ENCODE peak calls at places on chromosome 17, in seven cellular contexts. G is heart right ventricle, U is mucosa of descending colon, R is BE2C, F is OCI-LY7, E is Peyer's patch, M is body of pancreas. Z is an unnamed sample.

GRCh38 chr17:39094607-39095308 is 56.7 kb downstream of the PLXDC1 start:
- DNase-seq in F (no peak), G (no peak), U (no peak), E (peak; percentile 50), M (no peak), R (no peak), Z (no peak)

GRCh38 chr17:72523491-72523890 is 402.7 kb downstream of the SOX9 start:
- DNase-seq in R (no peak), F (no peak), E (no peak), G (no peak), U (no peak), M (no peak), Z (no peak)

GRCh38 chr17:19713901-19714361 is 2.5 kb downstream of the SLC47A2 start:
- DNase-seq in F (no peak), E (no peak), G (no peak), U (no peak), R (no peak), M (no peak), Z (no peak)

GRCh38 chr17:7651097-7651958 is 602 bp downstream of the ATP1B2 start:
- DNase-seq in G (no peak), E (no peak), F (no peak), R (no peak), M (no peak), U (no peak), Z (no peak)

GRCh38 chr17:10992097-10992496 is 154.2 kb upstream of the PIRT start:
- DNase-seq in U (no peak), E (no peak), G (no peak), M (peak; percentile 10), R (no peak), F (no peak), Z (peak; percentile 29)

GRCh38 chr17:33163827-33164555 is 129.1 kb downstream of the ASIC2 start:
- DNase-seq in M (peak; percentile 9), G (peak; percentile 20), F (no peak), R (no peak), U (no peak), E (no peak), Z (no peak)

GRCh38 chr17:40111221-40112128 is 10.3 kb upstream of the MSL1 start:
- DNase-seq in R (peak; percentile 89), G (peak; percentile 97), E (peak; percentile 81), F (peak; percentile 86), U (peak; percentile 90), M (peak; percentile 98), Z (peak; percentile 78)

GRCh38 chr17:77049440-77049839 is 91.3 kb upstream of the SEC14L1 start:
- DNase-seq in R (no peak), M (no peak), U (no peak), G (no peak), E (no peak), F (peak; percentile 37), Z (peak; percentile 24)

GRCh38 chr17:57443781-57444180 is 187.5 kb downstream of the MSI2 start:
- DNase-seq in E (no peak), R (no peak), F (no peak), M (no peak), U (no peak), G (no peak), Z (no peak)
- TF ChIP-seq CTCF in E (no peak), R (no peak), F (no peak), M (no peak), U (no peak), G (no peak), Z (no peak)

GRCh38 chr17:82275326-82275725 is 1.8 kb upstream of the CSNK1D start:
- DNase-seq in R (no peak), M (no peak), F (no peak), G (no peak), E (no peak), U (peak; percentile 48), Z (no peak)
- H3K4me1 ChIP-seq in R (peaks cover 4% of the 10 kb centered on the region), M (peaks cover 55% of the 10 kb centered on the region), F (peaks cover 17% of the 10 kb centered on the region), G (peaks cover 25% of the 10 kb centered on the region), E (peaks cover 14% of the 10 kb centered on the region), U (peaks cover 22% of the 10 kb centered on the region), Z (peaks cover 10% of the 10 kb centered on the region)

GRCh38 chr17:47941246-47941997 is at the start of gene PNPO:
- DNase-seq in E (peak; percentile 96), U (peak; percentile 97), M (peak; percentile 98), F (peak; percentile 97), R (peak; percentile 94), G (peak; percentile 96), Z (peak; percentile 99)
- TF ChIP-seq CTCF in E (peak; percentile 49), U (no peak), M (no peak), F (peak; percentile 16), R (no peak), G (peak; percentile 14), Z (no peak)

GRCh38 chr17:57982452-57983170 is 5.4 kb downstream of the VEZF1 start:
- DNase-seq in F (no peak), M (no peak), G (no peak), U (no peak), E (no peak), R (no peak), Z (no peak)
- H3K4me1 ChIP-seq in F (peaks cover 10% of the 10 kb centered on the region), M (peaks cover 51% of the 10 kb centered on the region), G (peaks cover 63% of the 10 kb centered on the region), U (peaks cover 29% of the 10 kb centered on the region), E (no peaks in the 10 kb centered on the region), R (peaks cover 9% of the 10 kb centered on the region), Z (peaks cover 30% of the 10 kb centered on the region)

GRCh38 chr17:28404812-28405570 is 1.0 kb downstream of the SLC46A1 start:
- DNase-seq in R (no peak), E (no peak), G (no peak), F (no peak), M (peak; percentile 71), U (no peak), Z (no peak)
- TF ChIP-seq CTCF in R (no peak), E (no peak), G (no peak), F (no peak), M (no peak), U (no peak), Z (no peak)

GRCh38 chr17:58343131-58343530 is 8.9 kb downstream of the SUPT4H1 start:
- DNase-seq in E (no peak), R (no peak), G (no peak), U (no peak), F (no peak), M (no peak), Z (no peak)

GRCh38 chr17:58344791-58345157 is 7.2 kb downstream of the SUPT4H1 start:
- DNase-seq in G (no peak), M (no peak), U (no peak), F (peak; percentile 88), R (no peak), E (peak; percentile 67), Z (no peak)

GRCh38 chr17:58341861-58342475 is 10.0 kb downstream of the SUPT4H1 start:
- DNase-seq in F (peak; percentile 37), E (peak; percentile 45), R (no peak), M (no peak), U (no peak), G (no peak), Z (no peak)

GRCh38 chr17:58345500-58345899 is 6.5 kb downstream of the SUPT4H1 start:
- DNase-seq in E (no peak), F (no peak), R (no peak), G (no peak), U (no peak), M (no peak), Z (no peak)

DNA sequence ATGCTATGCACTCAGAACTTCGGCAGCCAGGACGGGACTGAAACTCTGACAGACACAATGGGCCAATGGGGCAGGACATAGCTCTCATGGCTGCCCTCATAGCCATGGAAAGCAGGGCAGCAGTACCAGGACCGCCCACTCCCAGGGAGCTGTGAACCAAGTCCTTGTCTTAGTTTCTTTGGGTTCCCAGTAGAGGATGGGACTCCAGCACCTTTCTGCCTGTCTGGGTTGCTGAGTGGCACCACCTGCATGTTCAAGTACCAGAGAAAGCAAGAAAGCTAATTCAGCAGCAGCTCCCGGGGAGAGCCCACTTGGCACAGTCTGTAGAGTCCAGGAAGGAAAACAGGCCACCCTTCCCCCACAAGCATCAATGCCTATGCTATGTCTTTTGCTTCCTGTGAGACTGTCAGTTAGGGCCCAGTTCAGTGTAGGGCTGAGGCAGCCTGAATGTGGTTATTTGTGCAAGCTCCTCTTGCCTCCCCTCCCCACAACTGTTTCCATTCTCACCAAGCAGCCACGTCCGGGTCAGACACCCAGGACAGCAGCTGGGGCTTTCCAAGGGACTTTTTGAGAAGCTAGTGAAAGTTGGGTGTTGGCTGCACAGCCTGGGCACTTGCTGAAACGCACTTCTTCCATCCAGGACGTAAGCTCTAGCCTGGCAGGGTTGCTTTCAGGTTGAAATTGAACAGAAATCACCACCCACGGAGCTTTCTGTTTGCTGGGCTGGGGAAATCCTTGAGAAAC is 7.8 kb downstream of the SUPT4H1 start:
- DNase-seq in G (no peak), E (peak; percentile 91), R (no peak), M (peak; percentile 55), U (peak; percentile 82), F (peak; percentile 95), Z (no peak)
- H3K4me1 ChIP-seq in G (no peaks in the 10 kb centered on the region), E (no peaks in the 10 kb centered on the region), R (peaks cover under 1% of the 10 kb centered on the region), M (no peaks in the 10 kb centered on the region), U (peaks cover 3% of the 10 kb centered on the region), F (peaks cover 80% of the 10 kb centered on the region), Z (no peaks in the 10 kb centered on the region)